ENCODE peak calls at places on chromosomes 13 and 19, in four cellular contexts. One of them, this sample, is unnamed.

GRCh38 chr13:71089105-71089504 is 777.9 kb downstream of the DACH1 start:
- DNase-seq in upper lobe of left lung: no peak
- DNase-seq in heart left ventricle: no peak
- DNase-seq in IMR-90: no peak
- DNase-seq in this sample: no peak

GRCh38 chr13:62779146-62779545 is 1363.5 kb upstream of the PCDH20 start:
- DNase-seq in upper lobe of left lung: no peak
- DNase-seq in IMR-90: no peak
- DNase-seq in heart left ventricle: no peak
- DNase-seq in this sample: no peak

GRCh38 chr19:31983647-31984046 is 361.8 kb upstream of the ZNF507 start:
- DNase-seq in heart left ventricle: no peak
- DNase-seq in upper lobe of left lung: no peak
- DNase-seq in IMR-90: no peak
- DNase-seq in this sample: no peak

GRCh38 chr13:106329941-106330340 is 205.5 kb downstream of the EFNB2 start:
- DNase-seq in heart left ventricle: no peak
- DNase-seq in upper lobe of left lung: no peak
- DNase-seq in IMR-90: no peak
- DNase-seq in this sample: no peak

GRCh38 chr13:50645092-50645491 is 198.4 kb downstream of the DLEU7 start:
- DNase-seq in IMR-90: no peak
- DNase-seq in upper lobe of left lung: no peak
- DNase-seq in heart left ventricle: no peak
- DNase-seq in this sample: no peak

GRCh38 chr19:41926861-41927809 is 1.1 kb downstream of the ERFL start:
- DNase-seq in IMR-90: no peak
- DNase-seq in heart left ventricle: no peak
- DNase-seq in upper lobe of left lung: no peak
- DNase-seq in this sample: no peak

GRCh38 chr19:41339936-41340335 is 13.8 kb downstream of the TGFB1 start:
- DNase-seq in IMR-90: peak
- DNase-seq in upper lobe of left lung: no peak
- DNase-seq in heart left ventricle: no peak
- DNase-seq in this sample: no peak

GRCh38 chr19:33677745-33678426 is 56.1 kb downstream of the CHST8 start:
- DNase-seq in upper lobe of left lung: no peak
- DNase-seq in IMR-90: no peak
- DNase-seq in heart left ventricle: no peak
- DNase-seq in this sample: no peak

GRCh38 chr13:75993823-75994222 is 357.7 kb downstream of the LMO7 start:
- DNase-seq in upper lobe of left lung: no peak
- DNase-seq in heart left ventricle: no peak
- DNase-seq in IMR-90: peak
- DNase-seq in this sample: no peak

GRCh38 chr19:9936151-9937000 is at the start of gene OLFM2:
- DNase-seq in IMR-90: no peak
- DNase-seq in heart left ventricle: peak
- DNase-seq in upper lobe of left lung: peak
- DNase-seq in this sample: no peak

GRCh38 chr13:99617474-99618255 is 116.4 kb downstream of the TM9SF2 start:
- DNase-seq in heart left ventricle: no peak
- DNase-seq in upper lobe of left lung: no peak
- DNase-seq in IMR-90: peak
- DNase-seq in this sample: peak

GRCh38 chr19:28454083-28454482 is 758.9 kb downstream of the UQCRFS1 start:
- DNase-seq in heart left ventricle: no peak
- DNase-seq in upper lobe of left lung: no peak
- DNase-seq in IMR-90: no peak
- DNase-seq in this sample: no peak

GRCh38 chr13:73368608-73369007 is 309.8 kb downstream of the KLF5 start:
- DNase-seq in upper lobe of left lung: no peak
- DNase-seq in IMR-90: no peak
- DNase-seq in heart left ventricle: no peak
- DNase-seq in this sample: no peak

GRCh38 chr19:49515767-49516166 is 3.3 kb downstream of the FCGRT start:
- DNase-seq in IMR-90: no peak
- DNase-seq in heart left ventricle: no peak
- DNase-seq in upper lobe of left lung: no peak
- DNase-seq in this sample: no peak

GRCh38 chr19:3450796-3451411 is 29.4 kb downstream of the SMIM24 start:
- DNase-seq in upper lobe of left lung: no peak
- DNase-seq in IMR-90: peak
- DNase-seq in heart left ventricle: peak
- DNase-seq in this sample: no peak

GRCh38 chr13:65054277-65054676 is 2175.9 kb downstream of the PCDH9 start:
- DNase-seq in upper lobe of left lung: no peak
- DNase-seq in heart left ventricle: no peak
- DNase-seq in IMR-90: no peak
- DNase-seq in this sample: no peak

GRCh38 chr13:95301135-95301946 is at the start of gene ABCC4:
- DNase-seq in heart left ventricle: peak
- DNase-seq in upper lobe of left lung: peak
- DNase-seq in IMR-90: peak
- DNase-seq in this sample: no peak

GRCh38 chr13:29582171-29582570 is 13.3 kb downstream of the SLC7A1 start:
- DNase-seq in IMR-90: no peak
- DNase-seq in upper lobe of left lung: no peak
- DNase-seq in heart left ventricle: peak
- DNase-seq in this sample: no peak

GRCh38 chr13:26920614-26921355 is 160.2 kb upstream of the GPR12 start:
- DNase-seq in upper lobe of left lung: peak
- DNase-seq in heart left ventricle: no peak
- DNase-seq in IMR-90: no peak
- DNase-seq in this sample: no peak

GRCh38 chr13:110548891-110549794 is 12.4 kb downstream of the RAB20 start:
- DNase-seq in heart left ventricle: no peak
- DNase-seq in upper lobe of left lung: no peak
- DNase-seq in IMR-90: no peak
- DNase-seq in this sample: no peak

GRCh38 chr13:41588899-41589298 is 131.5 kb downstream of the RGCC start:
- DNase-seq in IMR-90: peak
- DNase-seq in upper lobe of left lung: no peak
- DNase-seq in heart left ventricle: no peak
- DNase-seq in this sample: no peak

GRCh38 chr13:101624210-101624922 is 171.9 kb downstream of the ITGBL1 start:
- DNase-seq in upper lobe of left lung: no peak
- DNase-seq in IMR-90: peak
- DNase-seq in heart left ventricle: no peak
- DNase-seq in this sample: no peak

GRCh38 chr19:9823816-9824215 is 3.9 kb upstream of the UBL5 start:
- DNase-seq in IMR-90: no peak
- DNase-seq in upper lobe of left lung: no peak
- DNase-seq in heart left ventricle: no peak
- DNase-seq in this sample: no peak

GRCh38 chr13:31105020-31105800 is 56.5 kb downstream of the HSPH1 start:
- DNase-seq in upper lobe of left lung: no peak
- DNase-seq in IMR-90: peak
- DNase-seq in heart left ventricle: no peak
- DNase-seq in this sample: peak

GRCh38 chr19:23311551-23311950 is 61.4 kb upstream of the ZNF724 start:
- DNase-seq in IMR-90: no peak
- DNase-seq in heart left ventricle: no peak
- DNase-seq in upper lobe of left lung: no peak
- DNase-seq in this sample: no peak

DNA sequence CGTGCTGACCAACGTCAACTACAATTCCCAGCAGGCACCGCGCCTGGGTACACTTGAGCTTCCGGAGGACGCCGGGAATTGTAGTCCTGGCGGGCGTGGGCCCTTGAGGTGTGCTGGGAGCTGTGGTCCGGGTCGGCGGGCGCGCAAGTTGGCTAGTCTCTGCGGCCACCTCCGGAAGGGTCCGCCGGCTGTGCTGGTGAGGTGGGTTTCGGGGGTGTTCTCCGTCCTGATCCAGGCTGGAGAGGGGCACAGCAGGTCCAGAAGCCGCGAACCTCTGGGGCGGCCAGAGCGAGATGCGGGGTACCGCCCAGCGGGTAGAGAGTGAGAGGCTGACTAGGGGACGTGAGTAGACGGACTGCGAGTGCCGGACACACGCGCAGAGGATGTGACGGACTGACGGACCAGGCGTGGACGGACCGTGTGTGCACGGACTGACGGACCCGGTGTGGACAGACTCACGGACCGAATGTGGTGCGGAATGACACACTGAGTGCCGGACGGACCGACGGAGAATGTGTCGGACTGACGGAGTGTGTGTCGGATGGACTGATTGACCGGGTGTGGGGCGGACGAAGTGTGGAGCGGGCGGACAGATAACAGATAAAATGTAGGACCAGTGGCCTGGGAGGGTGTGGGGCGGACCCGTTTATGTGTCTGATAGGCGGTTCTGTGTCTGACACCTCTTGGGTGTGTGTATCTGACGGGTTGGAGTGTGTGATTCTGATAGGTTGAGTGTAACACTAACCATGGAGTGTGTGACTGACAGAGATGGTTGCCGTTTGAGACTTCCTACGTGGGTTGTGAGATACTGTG is at the start of gene ZSCAN22:
- DNase-seq in upper lobe of left lung: peak
- DNase-seq in heart left ventricle: peak
- DNase-seq in IMR-90: peak
- DNase-seq in this sample: peak
- TF ChIP-seq POLR2A in upper lobe of left lung: peak
- TF ChIP-seq POLR2A in heart left ventricle: no peak
- TF ChIP-seq POLR2A in IMR-90: peak
- TF ChIP-seq POLR2A in this sample: peak

GRCh38 chr13:40315416-40316064 is 350.9 kb downstream of the FOXO1 start:
- DNase-seq in upper lobe of left lung: no peak
- DNase-seq in heart left ventricle: no peak
- DNase-seq in IMR-90: no peak
- DNase-seq in this sample: no peak

GRCh38 chr13:40309881-40310280 is 356.6 kb downstream of the FOXO1 start:
- DNase-seq in upper lobe of left lung: no peak
- DNase-seq in IMR-90: no peak
- DNase-seq in heart left ventricle: no peak
- DNase-seq in this sample: no peak

GRCh38 chr13:40316301-40316700 is 350.1 kb downstream of the FOXO1 start:
- DNase-seq in heart left ventricle: no peak
- DNase-seq in upper lobe of left lung: no peak
- DNase-seq in IMR-90: no peak
- DNase-seq in this sample: no peak

GRCh38 chr13:40317980-40318327 is 348.5 kb downstream of the FOXO1 start:
- DNase-seq in heart left ventricle: no peak
- DNase-seq in IMR-90: no peak
- DNase-seq in upper lobe of left lung: no peak
- DNase-seq in this sample: no peak

DNA sequence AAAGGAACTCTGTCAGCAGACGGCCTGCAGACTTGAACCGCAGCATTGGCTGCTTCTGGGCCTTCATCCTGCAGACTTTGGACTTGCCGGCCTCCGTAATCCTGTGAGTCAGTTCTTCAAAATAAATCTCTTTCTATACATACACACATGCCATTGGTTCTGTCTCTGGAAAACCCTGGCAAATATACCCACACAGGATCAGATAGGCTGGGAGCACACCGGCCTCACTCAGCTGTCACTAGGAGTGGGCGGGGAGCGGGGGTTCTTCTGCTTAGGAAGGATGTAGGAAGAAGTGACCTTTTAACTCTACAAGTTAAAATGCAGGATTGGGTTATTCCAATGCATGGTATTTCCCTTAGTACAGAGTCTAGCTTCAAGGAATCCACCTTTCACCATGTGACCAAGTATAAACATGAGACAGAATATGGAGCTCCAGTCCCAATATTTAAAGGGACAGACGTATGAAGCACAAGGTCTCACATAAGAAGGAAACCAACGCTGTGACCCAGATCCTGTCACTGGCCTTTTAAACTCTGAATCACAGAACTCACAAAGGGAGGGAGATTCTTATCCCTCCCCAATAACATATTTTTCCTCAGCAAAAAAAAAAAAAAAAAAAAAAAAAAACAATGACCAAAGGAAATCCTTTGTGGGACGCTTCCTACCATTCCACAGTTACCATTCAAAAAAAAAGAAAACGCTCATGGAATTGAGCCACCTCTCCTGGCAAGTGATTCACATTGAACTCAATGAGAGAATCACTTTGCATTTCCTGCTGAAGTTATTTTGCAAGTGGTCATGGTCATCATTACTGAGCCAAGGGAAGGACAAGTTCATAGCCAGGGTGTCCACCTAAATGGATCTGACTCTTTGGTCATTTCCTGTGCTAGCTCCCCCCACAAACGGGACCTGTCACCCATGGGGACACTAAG is 352.9 kb downstream of the FOXO1 start:
- DNase-seq in IMR-90: no peak
- DNase-seq in heart left ventricle: no peak
- DNase-seq in upper lobe of left lung: no peak
- DNase-seq in this sample: no peak
- H3K27ac ChIP-seq in IMR-90: no peak
- H3K27ac ChIP-seq in heart left ventricle: no peak
- H3K27ac ChIP-seq in upper lobe of left lung: peak
- H3K27ac ChIP-seq in this sample: no peak

DNA sequence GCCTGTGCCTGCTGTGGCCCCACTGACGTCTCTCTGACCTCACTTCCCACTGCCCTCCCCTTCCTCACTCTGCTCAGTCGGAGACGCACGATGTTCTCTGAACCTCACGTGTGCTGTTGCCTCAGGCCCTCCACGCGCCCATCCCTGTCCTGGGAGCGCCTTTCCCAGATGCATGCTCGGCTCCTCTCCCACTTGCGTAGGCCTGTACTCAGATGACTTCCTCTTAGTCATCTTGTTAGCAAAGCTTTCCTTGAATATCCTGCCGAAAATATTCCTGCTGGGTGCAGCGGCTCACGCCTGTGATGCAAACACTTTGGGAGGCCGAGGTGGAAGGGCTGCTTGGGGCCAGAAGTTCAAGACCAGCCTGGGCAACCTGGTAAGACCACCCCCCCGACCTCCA is 9.3 kb upstream of the SYT5 start:
- DNase-seq in upper lobe of left lung: no peak
- DNase-seq in IMR-90: peak
- DNase-seq in heart left ventricle: peak
- DNase-seq in this sample: no peak
- H3K4me3 ChIP-seq in upper lobe of left lung: no peak
- H3K4me3 ChIP-seq in IMR-90: no peak
- H3K4me3 ChIP-seq in heart left ventricle: no peak
- H3K4me3 ChIP-seq in this sample: no peak

GRCh38 chr19:13119654-13120053 is 1.6 kb downstream of the NACC1 start:
- DNase-seq in IMR-90: no peak
- DNase-seq in upper lobe of left lung: no peak
- DNase-seq in heart left ventricle: no peak
- DNase-seq in this sample: no peak
- TF ChIP-seq POLR2A in IMR-90: no peak
- TF ChIP-seq POLR2A in upper lobe of left lung: no peak
- TF ChIP-seq POLR2A in heart left ventricle: no peak
- TF ChIP-seq POLR2A in this sample: no peak